ENCODE peak calls at places on chromosomes 16 and 17, in five cellular contexts. K, B, R, L and Y are unnamed samples.

GRCh38 chr17:46823657-46824056 is 5.2 kb upstream of the WNT3 start:
- DNase-seq in K (no peak), B (no peak), R (no peak), L (no peak), Y (no peak)

GRCh38 chr16:51243836-51244483 is 92.9 kb upstream of the SALL1 start:
- DNase-seq in K (no peak), B (no peak), R (no peak), L (no peak), Y (no peak)

GRCh38 chr17:76907352-76907751 is 39.1 kb downstream of the MGAT5B start:
- DNase-seq in K (no peak), B (no peak), R (no peak), L (no peak), Y (no peak)

GRCh38 chr16:89216315-89217137 is 977 bp upstream of the ZNF778 start:
- DNase-seq in K (peak; percentile 88), B (peak; percentile 75), R (peak; percentile 86), L (peak; percentile 67), Y (peak; percentile 91)

GRCh38 chr17:17127730-17128291 is 78.3 kb downstream of the PLD6 start:
- DNase-seq in K (no peak), B (no peak), R (no peak), L (no peak), Y (no peak)

GRCh38 chr16:12788758-12789157 is 14.9 kb downstream of the CPPED1 start:
- DNase-seq in K (no peak), B (no peak), R (no peak), L (no peak), Y (no peak)

GRCh38 chr17:39642675-39643074 is 5.7 kb downstream of the STARD3 start:
- DNase-seq in K (no peak), B (no peak), R (no peak), L (no peak), Y (no peak)

GRCh38 chr17:10683853-10684252 is 13.5 kb downstream of the SCO1 start:
- DNase-seq in K (peak; percentile 41), B (no peak), R (no peak), L (peak; percentile 9), Y (peak; percentile 57)

GRCh38 chr17:55225237-55225636 is 39.5 kb upstream of the HLF start:
- DNase-seq in K (no peak), B (no peak), R (no peak), L (no peak), Y (no peak)

GRCh38 chr17:66633322-66633965 is 201.5 kb upstream of the CACNG5 start:
- DNase-seq in K (no peak), B (no peak), R (no peak), L (no peak), Y (no peak)

GRCh38 chr16:50371936-50372595 is 3.3 kb upstream of the BRD7 start:
- DNase-seq in K (peak; percentile 66), B (no peak), R (peak; percentile 64), L (no peak), Y (no peak)

GRCh38 chr16:88591577-88592021 is 21.4 kb downstream of the ZC3H18 start:
- DNase-seq in K (no peak), B (no peak), R (peak; percentile 78), L (no peak), Y (no peak)

GRCh38 chr17:40351185-40352043 is 13.1 kb downstream of the GJD3 start:
- DNase-seq in K (peak; percentile 53), B (no peak), R (peak; percentile 44), L (no peak), Y (peak; percentile 77)

GRCh38 chr17:57033296-57033695 is 51.8 kb upstream of the AKAP1 start:
- DNase-seq in K (no peak), B (no peak), R (peak; percentile 61), L (no peak), Y (no peak)

GRCh38 chr17:75826561-75827290 is 17.5 kb downstream of the UNC13D start:
- DNase-seq in K (no peak), B (no peak), R (no peak), L (no peak), Y (peak; percentile 76)

GRCh38 chr17:82121660-82122629 is 23.9 kb upstream of the FASN start:
- DNase-seq in K (no peak), B (no peak), R (no peak), L (no peak), Y (peak; percentile 43)

GRCh38 chr17:34584805-34585416 is 5.5 kb downstream of the TMEM132E start:
- DNase-seq in K (peak; percentile 29), B (no peak), R (no peak), L (no peak), Y (peak; percentile 62)

GRCh38 chr16:13808075-13808474 is 111.9 kb upstream of the ERCC4 start:
- DNase-seq in K (no peak), B (no peak), R (no peak), L (no peak), Y (no peak)

GRCh38 chr17:27296427-27296979 is 2.6 kb downstream of the WSB1 start:
- DNase-seq in K (no peak), B (no peak), R (no peak), L (no peak), Y (no peak)

GRCh38 chr16:19068237-19068815 is 912 bp downstream of the COQ7 start:
- DNase-seq in K (no peak), B (no peak), R (no peak), L (no peak), Y (no peak)

GRCh38 chr16:27221576-27222498 is 18.5 kb downstream of the KDM8 start:
- DNase-seq in K (no peak), B (no peak), R (no peak), L (no peak), Y (no peak)

GRCh38 chr16:48955791-48956190 is 325.8 kb downstream of the CBLN1 start:
- DNase-seq in K (no peak), B (no peak), R (no peak), L (no peak), Y (no peak)

GRCh38 chr16:77894054-77894632 is 105.8 kb downstream of the VAT1L start:
- DNase-seq in K (no peak), B (no peak), R (no peak), L (no peak), Y (no peak)

GRCh38 chr16:82229800-82230619 is 60.0 kb upstream of the MPHOSPH6 start:
- DNase-seq in K (peak; percentile 86), B (peak; percentile 42), R (peak; percentile 56), L (peak; percentile 78), Y (peak; percentile 53)

GRCh38 chr17:66552381-66552780 is 250.0 kb downstream of the PRKCA start:
- DNase-seq in K (no peak), B (no peak), R (no peak), L (no peak), Y (no peak)

GRCh38 chr16:29667755-29668154 is 4.7 kb downstream of the SPN start:
- DNase-seq in K (no peak), B (no peak), R (no peak), L (no peak), Y (no peak)

GRCh38 chr17:79136596-79136995 is 62.0 kb downstream of the ENGASE start:
- DNase-seq in K (no peak), B (no peak), R (no peak), L (no peak), Y (peak; percentile 60)
- H3K27me3 ChIP-seq in K (no peaks in the 10 kb centered on the region), B (no peaks in the 10 kb centered on the region), R (no peaks in the 10 kb centered on the region), L (peaks cover 4% of the 10 kb centered on the region), Y (no peaks in the 10 kb centered on the region)

GRCh38 chr16:68272501-68273209 is 8.3 kb downstream of the SLC7A6 start:
- DNase-seq in K (no peak), B (peak; percentile 44), R (no peak), L (no peak), Y (no peak)
- H3K4me3 ChIP-seq in K (no peak overlapping the region), B (peak overlapping the region; percentile 5), R (no peak overlapping the region), L (no peak overlapping the region), Y (no peak overlapping the region)

DNA sequence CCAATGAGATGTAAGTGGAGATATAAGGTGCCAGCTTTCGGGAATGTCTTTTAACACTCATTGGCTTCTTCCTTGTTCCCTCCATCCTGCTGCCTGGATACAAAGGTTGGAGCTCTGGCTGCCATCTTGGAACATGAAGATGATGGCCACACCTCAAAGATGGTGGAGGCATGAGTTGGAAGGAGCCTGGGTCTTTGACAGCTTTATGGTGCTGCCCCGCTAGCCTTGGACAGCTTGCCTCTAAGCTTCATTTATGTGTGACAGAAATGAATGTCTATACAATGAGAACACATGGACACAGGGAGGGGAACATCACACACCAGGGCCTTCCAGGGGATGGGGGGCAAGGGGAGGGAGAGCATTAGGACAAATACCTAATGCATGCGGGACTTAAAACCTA is 13.6 kb downstream of the GP2 start:
- DNase-seq in K (no peak), B (no peak), R (no peak), L (no peak), Y (no peak)
- H3K27me3 ChIP-seq in K (no peaks in the 10 kb centered on the region), B (no peaks in the 10 kb centered on the region), R (no peaks in the 10 kb centered on the region), L (no peaks in the 10 kb centered on the region), Y (no peaks in the 10 kb centered on the region)

GRCh38 chr16:26071383-26071782 is 379.6 kb downstream of the HS3ST4 start:
- DNase-seq in K (no peak), B (no peak), R (no peak), L (no peak), Y (no peak)

DNA sequence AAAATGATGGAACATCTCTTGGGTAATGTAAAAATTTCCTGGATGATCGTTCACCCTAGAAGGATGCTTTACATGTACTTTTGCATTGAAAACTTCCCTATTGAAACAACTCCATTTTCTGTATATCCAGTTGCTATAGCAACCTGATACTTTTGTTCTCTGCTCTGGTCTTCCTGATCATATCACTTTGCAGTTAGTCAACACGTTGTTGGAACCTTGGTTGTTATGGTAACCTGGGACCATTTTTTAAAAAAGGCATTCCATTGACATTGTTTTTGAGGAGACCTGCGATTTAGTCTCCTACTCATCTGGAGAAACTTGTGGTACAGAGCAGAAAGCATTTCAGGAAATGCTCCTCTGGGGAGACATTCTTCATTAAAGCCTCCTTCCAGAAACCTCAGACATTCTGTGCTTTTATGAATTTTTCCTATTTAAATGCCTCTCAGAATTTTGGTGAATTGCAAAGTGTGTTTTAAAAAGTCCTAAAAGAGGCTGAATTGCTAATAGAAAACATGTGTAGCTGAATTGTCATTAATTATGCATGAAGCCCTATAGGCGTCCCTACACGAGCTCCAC is 378.9 kb downstream of the HS3ST4 start:
- DNase-seq in K (no peak), B (no peak), R (no peak), L (peak; percentile 37), Y (no peak)
- H3K4me3 ChIP-seq in K (no peak overlapping the region), B (no peak overlapping the region), R (no peak overlapping the region), L (no peak overlapping the region), Y (no peak overlapping the region)

GRCh38 chr17:78214706-78215061 is 631 bp downstream of the BIRC5 start:
- DNase-seq in K (no peak), B (no peak), R (no peak), L (no peak), Y (no peak)
- H3K27me3 ChIP-seq in K (no peaks in the 10 kb centered on the region), B (no peaks in the 10 kb centered on the region), R (no peaks in the 10 kb centered on the region), L (peaks cover 2% of the 10 kb centered on the region), Y (no peaks in the 10 kb centered on the region)

DNA sequence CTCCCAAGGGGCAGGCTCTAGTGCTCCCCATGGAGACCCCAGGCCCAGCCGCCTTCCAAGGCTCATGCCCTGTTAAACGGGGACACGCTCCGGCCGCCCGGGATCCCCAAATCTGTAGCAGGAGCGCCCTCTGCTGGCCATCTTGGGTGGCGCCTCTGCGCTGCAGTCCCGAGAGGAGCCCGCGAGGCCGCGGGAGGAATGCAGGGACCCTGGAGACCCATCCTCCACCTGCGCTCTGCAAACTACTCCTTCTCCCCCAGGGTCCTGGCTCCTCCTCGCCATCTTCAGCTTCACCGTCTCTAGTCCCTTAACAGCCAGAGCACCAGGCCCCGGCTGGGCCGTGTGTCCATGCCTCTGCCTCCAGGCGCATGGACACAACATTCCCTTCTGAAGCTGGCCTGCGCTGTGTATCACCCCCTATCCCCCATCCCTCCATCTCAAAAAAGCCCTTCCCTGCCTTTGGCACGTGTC is 23.6 kb upstream of the KRT17 start:
- DNase-seq in K (peak; percentile 94), B (peak; percentile 82), R (peak; percentile 93), L (peak; percentile 87), Y (peak; percentile 98)
- H3K4me3 ChIP-seq in K (peak overlapping the region; percentile 45), B (peak overlapping the region; percentile 59), R (no peak overlapping the region), L (peak overlapping the region; percentile 28), Y (peak overlapping the region; percentile 46)